ENCODE peak calls at places on chromosomes 6 and 20, in four cellular contexts. P, U, V and N are unnamed samples.
A peak's percentile ranks its signal among the peaks of the same experiment; 100 is the strongest.

GRCh38 chr20:17678295-17678694 is 3.7 kb downstream of the RRBP1 start:
- DNase-seq in P (no peak), V (peak; percentile 56), U (no peak), N (no peak)

GRCh38 chr6:50816115-50816675 is 2.5 kb upstream of the TFAP2B start:
- DNase-seq in P (peak; percentile 55), U (peak; percentile 67), V (peak; percentile 94), N (peak; percentile 76)

GRCh38 chr20:25288291-25289181 is 40.7 kb downstream of the PYGB start:
- DNase-seq in U (no peak), P (no peak), V (no peak), N (no peak)

GRCh38 chr6:69105288-69105687 is 470.2 kb downstream of the ADGRB3 start:
- DNase-seq in U (no peak), P (peak; percentile 15), V (no peak), N (no peak)

GRCh38 chr6:13765570-13765969 is 48.8 kb downstream of the MCUR1 start:
- DNase-seq in P (no peak), V (no peak), U (no peak), N (peak; percentile 20)

GRCh38 chr6:136415351-136416005 is 125.8 kb upstream of the BCLAF1 start:
- DNase-seq in P (no peak), U (no peak), V (no peak), N (peak; percentile 93)

GRCh38 chr6:42403831-42404230 is 47.9 kb downstream of the TRERF1 start:
- DNase-seq in V (no peak), P (no peak), U (no peak), N (no peak)

GRCh38 chr20:57530327-57530981 is 5.5 kb upstream of the CTCFL start:
- DNase-seq in P (no peak), V (no peak), U (no peak), N (no peak)

GRCh38 chr6:100466410-100467143 is 1.9 kb upstream of the SIM1 start:
- DNase-seq in V (no peak), U (peak; percentile 2), P (no peak), N (no peak)

GRCh38 chr6:35096129-35096852 is 44.8 kb downstream of the TCP11 start:
- DNase-seq in P (peak; percentile 32), U (peak; percentile 26), V (no peak), N (no peak)

DNA sequence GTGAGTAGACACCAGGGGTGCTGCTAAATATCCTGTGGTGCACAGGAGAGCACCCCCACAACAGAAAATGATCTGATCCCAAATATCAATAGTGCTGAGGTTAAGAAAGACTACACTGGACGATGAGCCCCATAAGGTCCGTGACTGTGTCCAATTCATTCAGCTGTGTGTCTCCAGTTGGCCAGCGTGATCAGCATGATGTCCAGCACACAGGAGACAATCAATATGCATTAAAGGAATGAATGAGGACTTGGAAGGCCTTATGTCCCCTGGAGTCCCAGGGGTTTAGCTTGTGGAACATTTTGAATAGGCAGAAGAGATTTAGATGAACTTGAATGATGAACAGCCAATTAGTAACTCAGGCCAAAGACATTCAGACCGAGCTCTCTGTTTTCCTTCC is 6.3 kb downstream of the PPP1R16B start:
- DNase-seq in P (no peak), V (no peak), U (no peak), N (no peak)
- TF ChIP-seq MYC in P (no peak), V (no peak), U (no peak), N (no peak)

DNA sequence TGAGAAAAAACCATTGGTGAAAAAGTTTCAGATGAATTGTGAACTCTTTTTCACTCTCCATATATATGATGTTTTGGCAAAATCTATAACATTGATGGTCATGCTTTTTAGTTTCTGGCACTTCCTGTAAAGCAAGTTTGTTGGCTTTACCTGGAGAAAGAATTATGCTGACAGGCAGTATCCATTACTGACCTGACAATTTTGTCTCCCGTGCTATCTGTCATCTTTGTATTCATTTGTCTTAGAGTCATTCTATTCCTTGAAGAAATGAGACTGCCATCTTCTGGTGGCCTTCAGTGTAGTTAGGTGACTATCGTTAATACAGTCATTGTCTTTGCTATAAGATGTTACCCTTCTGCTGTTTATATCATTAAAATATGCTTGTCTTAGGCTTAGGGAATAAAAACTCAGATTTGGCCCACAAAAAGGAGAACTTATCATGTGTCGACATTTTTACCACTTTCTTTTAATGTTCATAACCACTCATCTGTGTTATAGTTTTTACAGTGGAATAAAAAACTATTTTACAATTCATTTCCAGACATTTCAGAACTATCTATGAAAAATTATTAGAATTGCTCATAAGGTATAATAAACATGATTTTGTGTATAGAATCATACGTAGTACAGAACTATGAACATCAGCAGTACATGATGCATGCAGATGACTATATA is 707.0 kb downstream of the EPM2A start:
- DNase-seq in V (peak; percentile 59), U (peak; percentile 11), P (peak; percentile 57), N (peak; percentile 55)
- TF ChIP-seq CTCF in V (peak; percentile 56), U (peak; percentile 65), P (peak; percentile 68), N (peak; percentile 45)

GRCh38 chr20:53016534-53017042 is 44.4 kb downstream of the TSHZ2 start:
- DNase-seq in P (no peak), U (no peak), V (no peak), N (no peak)
- TF ChIP-seq MYC in P (no peak), U (no peak), V (no peak), N (no peak)

DNA sequence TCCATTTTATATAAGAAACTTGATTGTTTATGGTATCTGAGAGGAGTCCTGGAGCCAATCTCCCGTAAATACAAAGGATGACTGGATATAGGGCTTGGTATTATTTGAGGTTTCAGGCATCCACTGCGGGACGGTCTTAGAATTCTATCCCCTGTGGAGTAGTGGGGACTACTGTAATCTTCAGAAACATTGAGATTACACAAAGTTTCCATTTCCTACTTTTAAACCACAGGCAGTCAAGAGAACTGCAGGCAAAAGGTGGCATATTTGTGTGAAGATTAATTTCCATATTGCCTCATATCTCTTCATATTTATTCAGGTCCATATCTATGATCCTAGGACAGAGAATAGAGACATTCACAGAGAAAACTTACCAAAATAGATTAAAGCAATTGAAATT is 586.2 kb downstream of the PHF3 start:
- DNase-seq in U (no peak), P (no peak), V (no peak), N (no peak)
- TF ChIP-seq CTCF in U (no peak), P (no peak), V (no peak), N (no peak)